ENCODE peak calls at places on chromosomes 2 and 18, in nine cellular contexts. Q is endothelial cell, C is fibroblast of mammary gland, L is heart right ventricle, Y is progenitor cell of endocrine pancreas, Z is suprapubic skin, G is cardiac muscle cell, K is WTC11, N is adrenal gland. V is an unnamed sample.

GRCh38 chr2:238848566-238848940 is 668 bp downstream of the TWIST2 start:
- DNase-seq in G (no peak), C (no peak), Y (no peak), K (no peak), N (no peak), Q (no peak), Z (no peak), L (no peak), V (no peak)

GRCh38 chr18:3579701-3580100 is 129.7 kb downstream of the TGIF1 start:
- DNase-seq in G (no peak), L (no peak), Z (no peak), C (peak; percentile 98), Q (no peak), Y (no peak), K (no peak), N (no peak), V (no peak)

GRCh38 chr2:176484838-176485237 is 215.6 kb downstream of the MTX2 start:
- DNase-seq in K (no peak), Z (no peak), N (no peak), Q (no peak), C (peak; percentile 65), Y (no peak), L (no peak), G (no peak), V (no peak)

GRCh38 chr2:67451086-67451832 is 54.1 kb downstream of the ETAA1 start:
- DNase-seq in N (no peak), Q (no peak), K (no peak), G (no peak), Y (no peak), L (no peak), Z (no peak), C (peak; percentile 98), V (no peak)

GRCh38 chr18:70339915-70340314 is 51.1 kb downstream of the SOCS6 start:
- DNase-seq in C (no peak), N (no peak), Z (no peak), L (no peak), Y (no peak), K (no peak), Q (no peak), G (no peak), V (no peak)

GRCh38 chr2:189506514-189506976 is 65.3 kb downstream of the WDR75 start:
- DNase-seq in G (peak; percentile 35), Y (no peak), K (no peak), Z (no peak), C (no peak), N (peak; percentile 22), Q (no peak), L (no peak), V (no peak)

GRCh38 chr2:3163401-3163800 is 214.2 kb downstream of the EIPR1 start:
- DNase-seq in K (no peak), Z (no peak), N (no peak), Y (no peak), C (no peak), G (no peak), L (no peak), Q (no peak), V (no peak)

GRCh38 chr2:10584242-10584753 is 105.5 kb downstream of the NOL10 start:
- DNase-seq in Z (no peak), C (no peak), Q (no peak), Y (no peak), L (no peak), N (no peak), K (no peak), G (no peak), V (no peak)

GRCh38 chr2:217849576-217849975 is 153.2 kb downstream of the TNS1 start:
- DNase-seq in L (no peak), K (no peak), N (no peak), C (no peak), Z (no peak), G (no peak), Y (no peak), Q (no peak), V (no peak)

GRCh38 chr18:6807504-6808257 is 78.2 kb downstream of the ARHGAP28 start:
- DNase-seq in L (no peak), K (no peak), G (no peak), N (no peak), Z (no peak), Y (no peak), Q (peak; percentile 33), C (no peak), V (no peak)

GRCh38 chr2:160918909-160919503 is 241.2 kb upstream of the TANK start:
- DNase-seq in L (peak; percentile 71), Z (no peak), N (peak; percentile 74), Q (peak; percentile 76), Y (peak; percentile 15), K (peak; percentile 75), C (peak; percentile 65), G (peak; percentile 80), V (peak; percentile 27)

GRCh38 chr18:57135705-57136104 is 11.2 kb upstream of the BOD1L2 start:
- DNase-seq in G (no peak), K (no peak), C (no peak), Q (no peak), N (no peak), Z (no peak), Y (no peak), L (no peak), V (no peak)
- TF ChIP-seq CTCF in G (no peak), K (peak; percentile 17), C (peak; percentile 14), Q (peak; percentile 49), N (no peak), Z (no peak), Y (peak; percentile 52), L (no peak), V (no peak)

GRCh38 chr2:77428946-77429345 is 93.2 kb downstream of the LRRTM4 start:
- DNase-seq in L (no peak), C (no peak), G (no peak), Q (no peak), Z (no peak), K (no peak), N (no peak), Y (no peak), V (no peak)

DNA sequence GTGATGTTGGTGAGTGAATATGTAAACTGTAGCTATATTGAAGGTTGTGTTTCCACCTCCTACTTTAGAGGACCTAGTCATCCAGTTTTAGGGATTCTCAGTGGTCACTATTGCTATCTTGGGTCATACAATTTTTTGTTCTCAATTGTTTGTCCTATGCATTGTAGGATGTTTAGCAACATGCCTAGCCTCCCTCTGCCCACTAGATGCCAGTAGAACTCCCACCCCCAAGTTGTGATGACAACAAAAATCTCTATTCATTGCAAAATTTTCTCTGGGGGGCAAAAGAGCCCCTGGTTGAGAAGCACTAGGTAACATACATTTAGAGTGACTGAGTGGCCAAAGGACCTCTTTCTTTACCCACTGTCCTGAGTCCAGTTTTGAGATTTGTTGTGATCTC is 87.3 kb downstream of the LRRTM4 start:
- DNase-seq in K (peak; percentile 12), C (no peak), L (no peak), Z (no peak), Q (no peak), N (no peak), G (no peak), Y (no peak), V (no peak)
- TF ChIP-seq CTCF in K (no peak), C (no peak), L (peak; percentile 27), Z (no peak), Q (peak; percentile 18), N (no peak), G (no peak), Y (peak; percentile 21), V (no peak)

GRCh38 chr18:11851156-11852047 is at the start of gene CHMP1B:
- DNase-seq in Z (peak; percentile 98), G (peak; percentile 98), N (peak; percentile 98), C (peak; percentile 96), Q (peak; percentile 97), K (peak; percentile 99), L (peak; percentile 98), Y (peak; percentile 92), V (peak; percentile 96)
- TF ChIP-seq CTCF in Z (no peak), G (no peak), N (no peak), C (no peak), Q (no peak), K (no peak), L (no peak), Y (no peak), V (no peak)

DNA sequence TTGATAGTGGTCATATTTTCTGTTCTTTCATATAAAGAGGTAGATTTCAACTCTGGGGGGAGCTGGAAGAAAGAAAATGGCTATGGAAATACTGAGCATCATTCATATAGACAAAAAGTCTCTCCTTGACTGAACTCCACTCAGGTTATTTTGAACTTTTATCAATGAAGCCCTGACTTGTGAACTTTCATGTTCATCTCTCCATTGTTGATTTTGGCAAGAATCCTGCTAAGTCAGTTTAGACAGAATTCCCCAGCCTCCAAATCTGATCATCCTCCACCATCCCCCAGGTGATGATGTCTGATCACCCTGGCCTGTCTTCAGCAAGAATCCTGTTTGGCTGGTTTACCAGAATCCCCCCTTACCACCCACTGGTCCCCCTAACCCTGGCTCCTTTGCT is 395.0 kb downstream of the NCKAP5 start:
- DNase-seq in G (no peak), Q (no peak), C (no peak), L (no peak), Z (no peak), K (no peak), Y (no peak), N (no peak), V (no peak)
- TF ChIP-seq CTCF in G (no peak), Q (no peak), C (no peak), L (no peak), Z (no peak), K (no peak), Y (no peak), N (no peak), V (no peak)

DNA sequence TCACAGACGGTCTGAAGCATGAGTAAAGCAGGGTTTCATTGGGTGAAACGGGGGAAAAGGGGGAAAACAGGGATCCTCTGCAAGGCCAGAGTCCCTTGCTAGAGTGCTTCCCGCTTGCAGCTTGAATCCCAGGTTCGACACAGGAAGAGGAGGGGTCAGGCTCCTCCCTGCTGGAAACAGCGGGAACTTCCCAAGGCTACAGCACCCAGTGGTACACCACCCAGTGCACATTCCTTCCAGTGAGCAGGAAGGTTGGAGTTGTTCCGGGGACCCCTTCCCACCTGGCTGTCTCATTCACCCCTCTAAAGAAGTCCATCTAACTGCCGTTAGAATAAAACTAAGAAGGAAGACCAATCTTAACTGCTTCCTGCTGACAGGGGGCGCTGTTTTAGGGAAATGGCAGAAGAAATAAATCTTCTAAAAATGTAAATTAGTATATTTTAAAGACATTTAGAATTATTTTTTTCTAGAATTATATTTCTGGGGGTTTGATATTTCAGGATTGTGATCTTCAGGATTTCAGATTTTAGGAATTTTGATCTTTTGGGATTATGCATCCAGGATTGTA is 230.9 kb downstream of the RBM43 start:
- DNase-seq in N (no peak), K (peak; percentile 12), L (no peak), Y (no peak), Z (no peak), Q (no peak), C (no peak), G (no peak), V (no peak)
- TF ChIP-seq CTCF in N (no peak), K (peak; percentile 43), L (peak; percentile 24), Y (peak; percentile 37), Z (no peak), Q (peak; percentile 66), C (peak; percentile 15), G (no peak), V (no peak)